ENCODE peak calls at places on chromosomes 4 and X, in seven cellular contexts. One of them, this sample, is unnamed.

GRCh38 chr4:96677499-96677898 is 837.6 kb downstream of the PDHA2 start:
- DNase-seq in substantia nigra: no peak
- DNase-seq in CD8-positive, alpha-beta T cell: no peak
- DNase-seq in A549: no peak
- DNase-seq in ovary: no peak
- DNase-seq in endodermal cell: no peak
- DNase-seq in MM.1S: no peak
- DNase-seq in this sample: no peak

GRCh38 chr4:1194028-1194900 is 21.9 kb upstream of the SPON2 start:
- DNase-seq in substantia nigra: peak
- DNase-seq in CD8-positive, alpha-beta T cell: no peak
- DNase-seq in A549: no peak
- DNase-seq in ovary: peak
- DNase-seq in endodermal cell: peak
- DNase-seq in MM.1S: no peak
- DNase-seq in this sample: peak

GRCh38 chrX:6778547-6779231 is 243.8 kb upstream of the VCX3A start:
- DNase-seq in substantia nigra: peak
- DNase-seq in CD8-positive, alpha-beta T cell: no peak
- DNase-seq in A549: no peak
- DNase-seq in ovary: no peak
- DNase-seq in endodermal cell: peak
- DNase-seq in MM.1S: no peak
- DNase-seq in this sample: no peak

GRCh38 chr4:48698029-48698901 is 81.8 kb downstream of the FRYL start:
- DNase-seq in substantia nigra: no peak
- DNase-seq in CD8-positive, alpha-beta T cell: no peak
- DNase-seq in A549: peak
- DNase-seq in ovary: peak
- DNase-seq in endodermal cell: peak
- DNase-seq in MM.1S: no peak
- DNase-seq in this sample: no peak

GRCh38 chr4:184250795-184251679 is 33.4 kb upstream of the ENPP6 start:
- DNase-seq in substantia nigra: no peak
- DNase-seq in CD8-positive, alpha-beta T cell: no peak
- DNase-seq in A549: peak
- DNase-seq in ovary: no peak
- DNase-seq in endodermal cell: no peak
- DNase-seq in MM.1S: peak
- DNase-seq in this sample: no peak

GRCh38 chr4:98608343-98608742 is 50.1 kb downstream of the TSPAN5 start:
- DNase-seq in substantia nigra: no peak
- DNase-seq in CD8-positive, alpha-beta T cell: no peak
- DNase-seq in A549: no peak
- DNase-seq in ovary: no peak
- DNase-seq in endodermal cell: peak
- DNase-seq in MM.1S: no peak
- DNase-seq in this sample: no peak

GRCh38 chr4:31557444-31557843 is 837.3 kb downstream of the PCDH7 start:
- DNase-seq in substantia nigra: no peak
- DNase-seq in CD8-positive, alpha-beta T cell: no peak
- DNase-seq in A549: peak
- DNase-seq in ovary: no peak
- DNase-seq in endodermal cell: no peak
- DNase-seq in MM.1S: peak
- DNase-seq in this sample: no peak

GRCh38 chrX:106698693-106699092 is 27.8 kb upstream of the RNF128 start:
- DNase-seq in substantia nigra: no peak
- DNase-seq in CD8-positive, alpha-beta T cell: no peak
- DNase-seq in A549: no peak
- DNase-seq in ovary: no peak
- DNase-seq in endodermal cell: no peak
- DNase-seq in MM.1S: no peak
- DNase-seq in this sample: no peak

GRCh38 chr4:123405212-123405856 is 8.7 kb downstream of the SPRY1 start:
- DNase-seq in substantia nigra: no peak
- DNase-seq in CD8-positive, alpha-beta T cell: no peak
- DNase-seq in A549: no peak
- DNase-seq in ovary: no peak
- DNase-seq in endodermal cell: no peak
- DNase-seq in MM.1S: no peak
- DNase-seq in this sample: no peak

GRCh38 chrX:149531599-149531998 is 9.2 kb upstream of the EOLA1 start:
- DNase-seq in substantia nigra: no peak
- DNase-seq in CD8-positive, alpha-beta T cell: no peak
- DNase-seq in A549: no peak
- DNase-seq in ovary: no peak
- DNase-seq in endodermal cell: no peak
- DNase-seq in MM.1S: no peak
- DNase-seq in this sample: no peak

GRCh38 chrX:40755291-40756249 is 20.2 kb upstream of the MED14 start:
- DNase-seq in substantia nigra: no peak
- DNase-seq in CD8-positive, alpha-beta T cell: no peak
- DNase-seq in A549: no peak
- DNase-seq in ovary: no peak
- DNase-seq in endodermal cell: peak
- DNase-seq in MM.1S: no peak
- DNase-seq in this sample: no peak

DNA sequence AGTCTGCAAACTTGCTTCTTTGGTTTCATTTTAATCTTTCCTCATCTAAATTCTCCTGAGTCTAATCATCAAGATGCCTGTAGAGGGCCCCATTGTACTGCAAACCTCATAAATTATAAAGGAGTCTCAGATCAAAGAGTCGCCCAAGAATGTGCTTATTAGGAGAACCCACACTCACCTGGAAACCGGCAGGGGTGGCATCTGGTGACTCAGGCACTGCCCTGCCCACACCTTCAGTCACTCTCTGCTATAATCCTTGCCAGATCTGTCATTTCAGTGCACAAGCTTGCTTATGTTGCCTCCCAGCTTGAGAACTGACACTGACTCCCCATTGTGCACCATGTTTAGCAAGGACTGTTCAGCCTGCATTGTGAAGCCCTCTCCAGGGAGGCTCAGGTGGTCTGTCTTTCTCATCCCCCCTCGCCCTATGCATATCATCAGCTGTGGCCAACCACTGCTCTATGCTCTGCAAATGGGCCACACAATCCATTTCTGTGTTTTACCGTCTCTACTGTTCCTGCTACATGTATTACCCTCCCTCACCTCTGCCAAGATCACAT is 12.4 kb downstream of the EPGN start:
- DNase-seq in substantia nigra: no peak
- DNase-seq in CD8-positive, alpha-beta T cell: no peak
- DNase-seq in A549: peak
- DNase-seq in ovary: no peak
- DNase-seq in endodermal cell: peak
- DNase-seq in MM.1S: peak
- DNase-seq in this sample: peak
- H3K27ac ChIP-seq in substantia nigra: no peak
- H3K27ac ChIP-seq in CD8-positive, alpha-beta T cell: no peak
- H3K27ac ChIP-seq in A549: peak
- H3K27ac ChIP-seq in ovary: no peak
- H3K27ac ChIP-seq in endodermal cell: no peak
- H3K27ac ChIP-seq in MM.1S: no peak
- H3K27ac ChIP-seq in this sample: no peak

DNA sequence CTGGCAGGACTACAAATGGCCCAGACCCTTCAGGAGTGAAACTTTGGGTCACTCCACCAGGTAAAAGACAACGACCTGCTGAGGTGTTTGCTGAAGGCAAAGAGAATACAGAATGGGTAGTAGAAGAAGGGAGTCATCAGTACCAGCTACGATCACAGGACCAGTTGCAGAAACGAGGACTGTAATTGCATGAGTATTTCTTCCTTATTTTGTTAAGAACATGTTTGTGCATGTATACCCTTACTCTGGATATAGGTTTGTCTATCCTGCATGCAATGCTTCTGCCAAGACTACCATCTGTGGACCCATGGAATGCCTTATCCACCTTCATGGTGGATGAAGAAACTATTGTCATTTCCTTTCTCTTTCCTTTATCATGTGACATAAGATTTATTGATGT is 48.1 kb upstream of the BCLAF3 start:
- DNase-seq in substantia nigra: no peak
- DNase-seq in CD8-positive, alpha-beta T cell: no peak
- DNase-seq in A549: no peak
- DNase-seq in ovary: no peak
- DNase-seq in endodermal cell: no peak
- DNase-seq in MM.1S: no peak
- DNase-seq in this sample: no peak
- H3K27ac ChIP-seq in substantia nigra: no peak
- H3K27ac ChIP-seq in CD8-positive, alpha-beta T cell: no peak
- H3K27ac ChIP-seq in A549: no peak
- H3K27ac ChIP-seq in ovary: no peak
- H3K27ac ChIP-seq in endodermal cell: no peak
- H3K27ac ChIP-seq in MM.1S: no peak
- H3K27ac ChIP-seq in this sample: no peak

DNA sequence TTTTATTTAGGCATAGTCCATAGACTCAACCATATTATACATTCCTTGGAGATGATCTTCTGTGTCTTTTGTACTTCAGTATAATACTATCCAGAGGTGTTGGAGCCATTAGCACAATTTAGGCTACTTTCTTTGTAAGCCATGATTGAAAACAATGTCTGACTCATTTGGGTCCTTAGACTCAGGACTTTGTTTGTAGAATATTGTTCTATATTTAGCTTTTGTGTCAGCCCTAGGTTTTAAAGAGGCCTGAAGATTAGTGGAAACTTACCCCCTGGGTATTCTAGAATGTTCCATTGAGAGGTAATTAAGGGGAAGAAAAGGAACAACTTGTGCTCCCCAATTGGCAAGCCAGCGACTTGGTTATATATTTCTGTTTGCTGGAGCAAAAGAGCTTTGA is 145.2 kb upstream of the SCML1 start:
- DNase-seq in substantia nigra: no peak
- DNase-seq in CD8-positive, alpha-beta T cell: no peak
- DNase-seq in A549: no peak
- DNase-seq in ovary: no peak
- DNase-seq in endodermal cell: no peak
- DNase-seq in MM.1S: no peak
- DNase-seq in this sample: no peak
- H3K27ac ChIP-seq in substantia nigra: no peak
- H3K27ac ChIP-seq in CD8-positive, alpha-beta T cell: no peak
- H3K27ac ChIP-seq in A549: peak
- H3K27ac ChIP-seq in ovary: no peak
- H3K27ac ChIP-seq in endodermal cell: no peak
- H3K27ac ChIP-seq in MM.1S: peak
- H3K27ac ChIP-seq in this sample: no peak

GRCh38 chr4:142043509-142043908 is 407.1 kb downstream of the IL15 start:
- DNase-seq in substantia nigra: no peak
- DNase-seq in CD8-positive, alpha-beta T cell: no peak
- DNase-seq in A549: no peak
- DNase-seq in ovary: no peak
- DNase-seq in endodermal cell: no peak
- DNase-seq in MM.1S: no peak
- DNase-seq in this sample: no peak
- H3K27ac ChIP-seq in substantia nigra: no peak
- H3K27ac ChIP-seq in CD8-positive, alpha-beta T cell: no peak
- H3K27ac ChIP-seq in A549: no peak
- H3K27ac ChIP-seq in ovary: no peak
- H3K27ac ChIP-seq in endodermal cell: no peak
- H3K27ac ChIP-seq in MM.1S: no peak
- H3K27ac ChIP-seq in this sample: no peak

DNA sequence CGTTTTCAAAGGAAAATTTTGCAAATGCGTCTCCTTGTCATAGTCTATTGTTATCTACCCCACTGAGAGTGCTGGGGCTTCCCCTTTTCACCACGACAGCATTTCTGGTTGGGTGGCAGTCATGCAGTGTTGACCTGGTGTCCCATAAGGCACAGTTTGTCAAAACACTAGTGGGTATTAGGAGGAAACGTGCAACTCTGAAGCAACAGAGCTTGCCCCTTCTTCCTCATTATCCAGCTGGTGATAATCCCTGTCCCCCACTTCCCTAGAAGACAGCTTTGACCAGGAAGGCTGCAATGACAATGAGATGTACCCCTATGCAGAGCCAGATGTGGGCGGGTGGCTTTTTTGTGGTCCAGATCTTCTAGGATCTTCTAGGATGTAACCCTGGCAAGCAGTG is 1.8 kb downstream of the TBC1D1 start:
- DNase-seq in substantia nigra: no peak
- DNase-seq in CD8-positive, alpha-beta T cell: peak
- DNase-seq in A549: no peak
- DNase-seq in ovary: no peak
- DNase-seq in endodermal cell: no peak
- DNase-seq in MM.1S: peak
- DNase-seq in this sample: no peak
- H3K27ac ChIP-seq in substantia nigra: peak
- H3K27ac ChIP-seq in CD8-positive, alpha-beta T cell: peak
- H3K27ac ChIP-seq in A549: no peak
- H3K27ac ChIP-seq in ovary: no peak
- H3K27ac ChIP-seq in endodermal cell: no peak
- H3K27ac ChIP-seq in MM.1S: no peak
- H3K27ac ChIP-seq in this sample: no peak

DNA sequence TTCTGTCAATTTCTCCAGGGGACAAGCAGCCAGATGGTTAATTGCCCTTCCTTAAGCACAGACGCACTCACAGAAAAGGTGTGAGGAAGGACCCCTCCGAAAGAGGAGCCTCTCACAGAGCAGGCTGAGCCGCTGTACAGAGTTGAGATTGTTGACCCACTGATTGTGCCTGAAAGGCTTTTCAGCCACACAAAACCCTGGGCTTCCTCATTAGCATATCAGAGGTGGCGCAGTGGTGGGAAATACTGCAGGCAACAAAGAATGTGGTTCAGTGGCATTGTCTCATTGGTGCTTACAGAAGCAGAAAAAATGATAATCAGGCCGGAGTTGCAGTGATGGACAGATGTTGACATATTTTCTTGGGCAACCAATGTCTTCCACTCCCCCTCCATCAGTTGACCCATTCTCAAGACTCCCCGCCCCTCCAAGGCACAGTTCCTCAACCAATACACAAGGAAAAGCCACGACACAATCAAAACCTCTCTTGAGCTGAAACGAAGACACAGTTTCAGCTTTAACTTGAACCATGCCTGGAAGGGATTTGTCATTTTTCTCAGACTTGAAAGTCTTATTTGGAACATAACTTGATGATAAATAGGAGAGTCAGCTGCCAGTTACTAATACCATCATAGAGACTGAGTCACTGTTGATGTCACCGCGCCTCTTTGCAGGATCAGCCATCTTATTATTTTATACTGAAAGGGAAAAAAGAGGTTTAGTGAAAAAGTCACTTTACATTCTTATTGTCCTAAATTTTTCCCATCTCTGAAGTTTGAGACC is 53.0 kb downstream of the ATXN3L start:
- DNase-seq in substantia nigra: no peak
- DNase-seq in CD8-positive, alpha-beta T cell: no peak
- DNase-seq in A549: no peak
- DNase-seq in ovary: no peak
- DNase-seq in endodermal cell: no peak
- DNase-seq in MM.1S: no peak
- DNase-seq in this sample: no peak
- H3K27ac ChIP-seq in substantia nigra: no peak
- H3K27ac ChIP-seq in CD8-positive, alpha-beta T cell: no peak
- H3K27ac ChIP-seq in A549: no peak
- H3K27ac ChIP-seq in ovary: no peak
- H3K27ac ChIP-seq in endodermal cell: peak
- H3K27ac ChIP-seq in MM.1S: no peak
- H3K27ac ChIP-seq in this sample: peak

GRCh38 chr4:95362066-95362465 is 186.7 kb downstream of the UNC5C start:
- DNase-seq in substantia nigra: no peak
- DNase-seq in CD8-positive, alpha-beta T cell: no peak
- DNase-seq in A549: no peak
- DNase-seq in ovary: no peak
- DNase-seq in endodermal cell: no peak
- DNase-seq in MM.1S: no peak
- DNase-seq in this sample: no peak
- H3K27ac ChIP-seq in substantia nigra: peak
- H3K27ac ChIP-seq in CD8-positive, alpha-beta T cell: no peak
- H3K27ac ChIP-seq in A549: no peak
- H3K27ac ChIP-seq in ovary: no peak
- H3K27ac ChIP-seq in endodermal cell: no peak
- H3K27ac ChIP-seq in MM.1S: no peak
- H3K27ac ChIP-seq in this sample: peak